ENCODE peak calls at places on chromosome 14, in six cellular contexts. C is cardiac muscle cell, F is HL-60, N is right lobe of liver, H is heart right ventricle, L is left ventricle myocardium inferior. J is an unnamed sample.

GRCh38 chr14:91890291-91890749 is 23.0 kb upstream of the TC2N start:
- DNase-seq in C (no peak), F (no peak), N (no peak), H (no peak), L (no peak), J (no peak)

GRCh38 chr14:96705422-96706092 is 91.6 kb upstream of the VRK1 start:
- DNase-seq in C (no peak), F (no peak), N (no peak), H (no peak), L (no peak), J (no peak)

GRCh38 chr14:89534896-89535615 is 118.0 kb upstream of the FOXN3 start:
- DNase-seq in C (no peak), F (no peak), N (no peak), H (no peak), L (no peak), J (no peak)

GRCh38 chr14:56341766-56342418 is 223.7 kb downstream of the PELI2 start:
- DNase-seq in C (no peak), F (no peak), N (no peak), H (no peak), L (no peak), J (no peak)

GRCh38 chr14:103847954-103848719 is 762 bp upstream of the PPP1R13B start:
- DNase-seq in C (peak; percentile 73), F (no peak), N (peak; percentile 62), H (peak; percentile 24), L (no peak), J (no peak)

GRCh38 chr14:94936411-94936892 is 166.5 kb upstream of the GSC start:
- DNase-seq in C (no peak), F (no peak), N (no peak), H (peak; percentile 60), L (peak; percentile 67), J (no peak)

GRCh38 chr14:78974691-78975090 is 804.5 kb downstream of the NRXN3 start:
- DNase-seq in C (no peak), F (no peak), N (no peak), H (no peak), L (no peak), J (no peak)

GRCh38 chr14:97524579-97525319 is 727.6 kb downstream of the VRK1 start:
- DNase-seq in C (no peak), F (no peak), N (no peak), H (no peak), L (no peak), J (no peak)

GRCh38 chr14:77641207-77641533 is 24.7 kb upstream of the SPTLC2 start:
- DNase-seq in C (no peak), F (no peak), N (peak; percentile 48), H (no peak), L (no peak), J (no peak)

GRCh38 chr14:72736791-72737559 is 156.9 kb downstream of the DPF3 start:
- DNase-seq in C (no peak), F (no peak), N (peak; percentile 23), H (no peak), L (no peak), J (no peak)

GRCh38 chr14:101474563-101475467 is 86.5 kb upstream of the DIO3 start:
- DNase-seq in C (no peak), F (no peak), N (peak; percentile 34), H (no peak), L (no peak), J (no peak)

GRCh38 chr14:37592288-37593274 is 2.5 kb downstream of the FOXA1 start:
- DNase-seq in C (no peak), F (no peak), N (no peak), H (no peak), L (no peak), J (no peak)

GRCh38 chr14:37590096-37590809 is 4.8 kb downstream of the FOXA1 start:
- DNase-seq in C (no peak), F (no peak), N (no peak), H (no peak), L (no peak), J (no peak)

GRCh38 chr14:37591311-37591940 is 3.6 kb downstream of the FOXA1 start:
- DNase-seq in C (no peak), F (no peak), N (peak; percentile 87), H (no peak), L (no peak), J (no peak)

GRCh38 chr14:37590810-37591139 is 4.3 kb downstream of the FOXA1 start:
- DNase-seq in C (no peak), F (no peak), N (no peak), H (no peak), L (no peak), J (no peak)

GRCh38 chr14:37591941-37592287 is 3.1 kb downstream of the FOXA1 start:
- DNase-seq in C (no peak), F (no peak), N (peak; percentile 74), H (no peak), L (no peak), J (no peak)
- H3K4me3 ChIP-seq in C (no peak overlapping the region), F (no peak overlapping the region), N (peak overlapping the region; percentile 85), H (no peak overlapping the region), L (no peak overlapping the region), J (no peak overlapping the region)

DNA sequence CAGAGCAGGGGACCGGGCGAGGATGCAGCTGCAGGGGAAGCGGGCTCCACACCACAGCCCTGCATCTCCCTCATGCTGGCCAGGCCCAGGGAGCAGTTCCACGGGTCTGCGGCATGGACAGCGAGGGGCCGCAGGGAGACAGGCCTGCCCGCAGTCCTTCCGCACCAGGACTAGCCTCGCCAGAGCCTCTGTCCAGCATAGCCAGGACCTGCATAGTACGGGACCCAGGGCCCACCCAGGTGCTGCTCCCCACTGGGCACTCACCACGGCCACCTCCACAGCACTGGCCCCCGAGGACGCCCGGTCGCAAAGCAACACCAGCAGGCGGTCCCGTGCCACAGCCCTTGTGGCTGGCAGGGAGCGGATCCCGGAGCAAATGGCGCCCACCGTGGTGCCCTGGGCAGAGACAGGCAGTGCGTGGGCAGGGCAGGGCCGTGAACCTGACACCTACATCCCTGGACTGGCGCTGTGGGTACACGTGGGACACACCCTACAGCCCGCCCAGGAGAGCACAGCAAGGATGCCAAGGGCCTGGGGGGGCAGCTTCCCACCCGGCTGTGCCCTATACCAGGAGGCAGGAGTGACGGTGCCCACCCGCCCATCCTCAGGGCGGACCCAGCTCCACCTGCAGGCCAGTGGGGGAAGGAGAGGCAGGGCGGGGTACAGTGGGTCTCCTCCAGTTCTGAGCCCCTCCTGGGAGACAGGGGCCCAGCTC is 23.8 kb downstream of the JAG2 start:
- DNase-seq in C (no peak), F (no peak), N (no peak), H (no peak), L (peak; percentile 10), J (no peak)
- TF ChIP-seq CTCF in C (no peak), F (no peak), N (no peak), H (no peak), L (no peak), J (peak; percentile 10)

GRCh38 chr14:74409441-74409840 is 16.6 kb downstream of the SYNDIG1L start:
- DNase-seq in C (no peak), F (no peak), N (no peak), H (no peak), L (no peak), J (no peak)
- H3K4me3 ChIP-seq in C (no peak overlapping the region), F (no peak overlapping the region), N (no peak overlapping the region), H (no peak overlapping the region), L (no peak overlapping the region), J (no peak overlapping the region)

GRCh38 chr14:100467939-100468338 is 119.3 kb downstream of the BEGAIN start:
- DNase-seq in C (no peak), F (no peak), N (no peak), H (no peak), L (no peak), J (no peak)

GRCh38 chr14:100468557-100468956 is 118.7 kb downstream of the BEGAIN start:
- DNase-seq in C (no peak), F (no peak), N (no peak), H (no peak), L (no peak), J (no peak)

GRCh38 chr14:100463937-100464336 is 123.3 kb downstream of the BEGAIN start:
- DNase-seq in C (no peak), F (no peak), N (no peak), H (no peak), L (no peak), J (no peak)

GRCh38 chr14:100467046-100467750 is 120.0 kb downstream of the BEGAIN start:
- DNase-seq in C (no peak), F (no peak), N (no peak), H (no peak), L (no peak), J (no peak)

DNA sequence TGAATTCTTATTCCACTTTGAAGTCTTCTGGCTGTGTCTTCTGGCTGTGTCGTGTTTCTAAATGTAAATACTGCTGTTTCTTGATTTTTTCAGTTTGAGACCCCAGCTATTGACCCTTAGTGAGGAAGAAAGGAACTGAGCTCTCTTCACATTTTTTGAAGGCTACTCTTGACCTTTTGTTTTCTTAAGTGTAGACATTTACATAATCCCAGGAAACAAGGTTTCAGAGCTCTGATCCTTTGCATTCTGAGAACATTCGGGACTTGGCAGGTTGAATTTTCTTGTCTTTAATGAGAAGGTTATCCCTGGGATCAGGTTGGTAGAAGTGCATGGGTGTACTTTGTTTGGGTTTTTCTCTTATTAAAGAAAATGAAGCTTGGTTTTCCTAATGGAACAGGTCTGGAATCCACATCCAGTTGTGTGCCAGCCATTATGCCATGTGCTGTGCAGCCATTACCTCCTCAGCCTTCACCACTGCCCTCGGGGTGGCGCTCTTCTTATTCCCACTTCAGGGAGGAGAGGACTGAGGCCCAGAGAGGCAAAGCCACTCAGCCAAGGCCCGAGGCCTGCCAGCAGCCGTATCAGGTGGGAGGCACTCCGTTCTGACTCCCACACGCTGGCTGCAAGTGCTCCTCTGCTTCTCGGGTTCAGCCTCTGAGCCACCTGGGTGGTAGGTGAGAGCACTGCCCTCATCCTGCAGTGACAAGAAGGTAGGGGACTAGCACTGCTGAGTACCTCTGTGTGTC is 120.9 kb downstream of the BEGAIN start:
- DNase-seq in C (no peak), F (no peak), N (no peak), H (no peak), L (no peak), J (no peak)
- TF ChIP-seq CTCF in C (no peak), F (no peak), N (no peak), H (no peak), L (no peak), J (no peak)

DNA sequence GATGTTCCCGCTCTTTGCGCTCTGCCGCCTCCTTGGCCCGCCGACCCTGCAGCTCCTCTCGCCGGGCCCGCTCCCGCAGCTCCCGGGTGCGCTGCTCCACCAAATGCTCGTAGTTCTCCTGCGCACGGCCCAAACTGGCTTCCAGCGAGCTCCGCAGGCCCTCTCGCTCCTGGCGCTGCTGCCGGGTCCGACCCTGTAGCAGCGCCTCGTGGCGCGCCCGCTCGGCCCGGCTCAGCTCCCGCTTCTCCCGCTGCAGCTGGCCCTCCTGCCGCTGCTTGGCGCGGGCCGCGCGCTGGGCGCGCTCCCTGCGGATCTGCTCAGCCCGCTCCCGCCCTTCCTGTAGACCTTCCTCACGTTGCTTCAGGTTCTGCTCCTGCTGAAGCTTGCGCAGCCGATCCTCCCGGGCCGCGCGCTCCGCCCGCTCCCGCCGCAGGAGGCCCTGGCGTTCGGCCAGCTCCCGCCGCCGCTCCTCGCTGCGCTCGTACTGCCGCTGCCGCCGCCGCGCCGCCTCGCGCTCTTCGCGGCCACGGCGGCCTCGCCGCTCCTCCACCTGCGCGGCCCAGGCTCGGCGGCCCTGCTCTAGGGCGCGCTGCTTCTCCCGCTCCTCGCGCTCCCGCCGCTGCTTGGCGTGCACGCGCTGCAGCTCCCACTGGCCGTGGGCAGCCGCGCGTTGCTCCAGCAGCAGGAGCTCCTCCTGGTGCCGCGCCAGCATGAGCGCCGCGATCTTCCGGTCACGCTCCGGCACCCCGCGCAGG is 2.6 kb downstream of the CCDC177 start:
- DNase-seq in C (peak; percentile 72), F (peak; percentile 45), N (peak; percentile 61), H (no peak), L (no peak), J (no peak)
- H3K4me3 ChIP-seq in C (peak overlapping the region; percentile 24), F (peak overlapping the region; percentile 6), N (peak overlapping the region; percentile 35), H (peak overlapping the region; percentile 40), L (peak overlapping the region; percentile 66), J (no peak overlapping the region)